ENCODE peak calls at places on chromosome 3, in nine cellular contexts. One of them, this sample, is unnamed.

GRCh38 chr3:42256135-42256819 is 9.7 kb downstream of the CCK start:
- DNase-seq in mesothelial cell of epicardium: no peak
- DNase-seq in neural crest cell: no peak
- DNase-seq in lower lobe of right lung: no peak
- DNase-seq in HFFc6: peak; percentile 36
- DNase-seq in spleen: no peak
- DNase-seq in A673: no peak
- DNase-seq in lung: no peak
- DNase-seq in B cell: no peak
- DNase-seq in this sample: no peak

GRCh38 chr3:145450018-145450682 is 710.8 kb downstream of the PLOD2 start:
- DNase-seq in mesothelial cell of epicardium: no peak
- DNase-seq in neural crest cell: no peak
- DNase-seq in lower lobe of right lung: no peak
- DNase-seq in HFFc6: no peak
- DNase-seq in spleen: no peak
- DNase-seq in A673: no peak
- DNase-seq in lung: no peak
- DNase-seq in B cell: no peak
- DNase-seq in this sample: no peak

GRCh38 chr3:43729707-43730399 is 39.1 kb downstream of the ABHD5 start:
- DNase-seq in mesothelial cell of epicardium: no peak
- DNase-seq in neural crest cell: no peak
- DNase-seq in lower lobe of right lung: no peak
- DNase-seq in HFFc6: no peak
- DNase-seq in spleen: no peak
- DNase-seq in A673: no peak
- DNase-seq in lung: peak; percentile 51
- DNase-seq in B cell: no peak
- DNase-seq in this sample: no peak

GRCh38 chr3:64815691-64816225 is 128.0 kb upstream of the ADAMTS9 start:
- DNase-seq in mesothelial cell of epicardium: no peak
- DNase-seq in neural crest cell: no peak
- DNase-seq in lower lobe of right lung: no peak
- DNase-seq in HFFc6: no peak
- DNase-seq in spleen: no peak
- DNase-seq in A673: no peak
- DNase-seq in lung: no peak
- DNase-seq in B cell: no peak
- DNase-seq in this sample: no peak

GRCh38 chr3:128549283-128550112 is 56.5 kb upstream of the GATA2 start:
- DNase-seq in mesothelial cell of epicardium: peak; percentile 70
- DNase-seq in neural crest cell: no peak
- DNase-seq in lower lobe of right lung: peak; percentile 66
- DNase-seq in HFFc6: peak; percentile 37
- DNase-seq in spleen: no peak
- DNase-seq in A673: peak; percentile 22
- DNase-seq in lung: peak; percentile 65
- DNase-seq in B cell: no peak
- DNase-seq in this sample: no peak

GRCh38 chr3:54374214-54374855 is 252.0 kb downstream of the CACNA2D3 start:
- DNase-seq in mesothelial cell of epicardium: no peak
- DNase-seq in neural crest cell: peak; percentile 3
- DNase-seq in lower lobe of right lung: no peak
- DNase-seq in HFFc6: no peak
- DNase-seq in spleen: no peak
- DNase-seq in A673: no peak
- DNase-seq in lung: no peak
- DNase-seq in B cell: no peak
- DNase-seq in this sample: no peak

GRCh38 chr3:49880581-49881328 is 11.0 kb upstream of the CAMKV start:
- DNase-seq in mesothelial cell of epicardium: no peak
- DNase-seq in neural crest cell: peak; percentile 76
- DNase-seq in lower lobe of right lung: no peak
- DNase-seq in HFFc6: no peak
- DNase-seq in spleen: no peak
- DNase-seq in A673: no peak
- DNase-seq in lung: no peak
- DNase-seq in B cell: no peak
- DNase-seq in this sample: no peak

GRCh38 chr3:79086514-79086913 is 681.3 kb downstream of the ROBO1 start:
- DNase-seq in mesothelial cell of epicardium: peak; percentile 51
- DNase-seq in neural crest cell: peak; percentile 58
- DNase-seq in lower lobe of right lung: no peak
- DNase-seq in HFFc6: peak; percentile 44
- DNase-seq in spleen: no peak
- DNase-seq in A673: peak; percentile 72
- DNase-seq in lung: peak; percentile 30
- DNase-seq in B cell: peak; percentile 3
- DNase-seq in this sample: no peak

DNA sequence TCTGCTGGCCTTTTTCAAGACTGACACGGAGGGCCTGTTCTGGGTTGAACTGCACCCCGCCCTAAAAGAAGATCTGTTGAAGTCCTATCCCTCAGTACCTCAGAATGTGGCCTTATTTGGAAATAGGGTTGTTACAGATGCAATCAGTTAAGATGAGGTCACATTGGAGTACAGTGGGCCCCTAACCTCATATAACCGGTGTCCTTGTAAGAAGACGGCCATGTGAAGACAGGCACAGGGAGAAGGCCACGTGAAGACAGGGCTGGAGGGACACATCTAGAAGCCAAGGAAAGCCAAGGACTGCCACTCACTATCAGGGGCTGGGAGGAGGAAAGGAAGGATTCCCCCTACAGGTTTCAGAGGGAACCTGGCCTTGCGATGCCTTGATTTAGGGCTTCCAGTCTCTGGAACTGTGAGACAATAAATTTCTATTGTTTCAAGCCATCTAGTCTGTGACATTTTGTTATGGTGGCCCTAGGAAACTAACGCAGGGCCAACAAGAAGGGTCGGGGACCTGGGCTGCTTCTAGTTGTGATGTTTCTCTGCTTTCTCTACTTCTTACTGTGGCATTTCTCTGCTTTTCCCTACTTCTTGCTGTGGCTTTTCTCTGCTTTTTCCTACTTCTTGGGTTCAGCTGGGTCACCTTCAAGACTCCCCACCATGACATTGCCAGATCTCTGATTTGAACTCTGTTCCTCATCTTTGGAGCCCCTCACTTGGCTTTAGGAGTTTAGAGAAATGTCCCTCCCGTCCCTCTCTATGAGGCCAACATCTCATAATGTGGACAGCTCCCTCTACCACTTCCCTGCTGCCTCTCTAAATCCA is 4.8 kb upstream of the CCDC174 start:
- DNase-seq in mesothelial cell of epicardium: no peak
- DNase-seq in neural crest cell: no peak
- DNase-seq in lower lobe of right lung: no peak
- DNase-seq in HFFc6: no peak
- DNase-seq in spleen: no peak
- DNase-seq in A673: no peak
- DNase-seq in lung: no peak
- DNase-seq in B cell: no peak
- DNase-seq in this sample: no peak
- TF ChIP-seq CTCF in mesothelial cell of epicardium: no peak
- TF ChIP-seq CTCF in neural crest cell: peak; percentile 22
- TF ChIP-seq CTCF in lower lobe of right lung: no peak
- TF ChIP-seq CTCF in HFFc6: peak; percentile 36
- TF ChIP-seq CTCF in spleen: no peak
- TF ChIP-seq CTCF in A673: no peak
- TF ChIP-seq CTCF in lung: no peak
- TF ChIP-seq CTCF in B cell: no peak
- TF ChIP-seq CTCF in this sample: no peak

GRCh38 chr3:112302881-112303761 is 9.1 kb upstream of the SLC9C1 start:
- DNase-seq in mesothelial cell of epicardium: no peak
- DNase-seq in neural crest cell: peak; percentile 38
- DNase-seq in lower lobe of right lung: no peak
- DNase-seq in HFFc6: no peak
- DNase-seq in spleen: no peak
- DNase-seq in A673: peak; percentile 52
- DNase-seq in lung: no peak
- DNase-seq in B cell: no peak
- DNase-seq in this sample: no peak

GRCh38 chr3:112302061-112302830 is 8.2 kb upstream of the SLC9C1 start:
- DNase-seq in mesothelial cell of epicardium: peak; percentile 55
- DNase-seq in neural crest cell: peak; percentile 26
- DNase-seq in lower lobe of right lung: no peak
- DNase-seq in HFFc6: no peak
- DNase-seq in spleen: no peak
- DNase-seq in A673: peak; percentile 22
- DNase-seq in lung: no peak
- DNase-seq in B cell: no peak
- DNase-seq in this sample: no peak

GRCh38 chr3:112306825-112307224 is 12.8 kb upstream of the SLC9C1 start:
- DNase-seq in mesothelial cell of epicardium: no peak
- DNase-seq in neural crest cell: no peak
- DNase-seq in lower lobe of right lung: no peak
- DNase-seq in HFFc6: no peak
- DNase-seq in spleen: no peak
- DNase-seq in A673: no peak
- DNase-seq in lung: no peak
- DNase-seq in B cell: no peak
- DNase-seq in this sample: no peak

GRCh38 chr3:112303811-112304325 is 9.9 kb upstream of the SLC9C1 start:
- DNase-seq in mesothelial cell of epicardium: no peak
- DNase-seq in neural crest cell: no peak
- DNase-seq in lower lobe of right lung: no peak
- DNase-seq in HFFc6: peak; percentile 3
- DNase-seq in spleen: no peak
- DNase-seq in A673: peak; percentile 39
- DNase-seq in lung: no peak
- DNase-seq in B cell: peak; percentile 68
- DNase-seq in this sample: no peak

DNA sequence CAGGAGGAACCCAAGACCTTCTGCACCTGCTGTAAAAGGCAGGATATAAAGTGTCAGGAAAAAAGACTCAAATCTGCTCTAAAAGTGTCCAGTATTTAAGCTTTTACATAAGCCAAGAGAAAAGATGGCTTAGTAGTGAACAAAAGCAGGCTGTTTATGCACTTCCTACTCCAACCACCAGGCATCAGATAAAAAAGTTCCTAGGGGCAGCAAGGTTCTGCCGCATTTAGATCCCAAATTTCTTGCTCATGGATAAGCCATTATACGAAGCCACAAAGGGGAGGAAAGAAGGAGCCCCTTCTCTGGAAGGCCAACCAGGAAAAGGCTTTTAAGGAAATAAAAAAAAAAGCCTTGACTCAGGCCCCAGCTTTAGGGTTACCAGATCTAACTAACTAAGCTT is 10.6 kb upstream of the SLC9C1 start:
- DNase-seq in mesothelial cell of epicardium: no peak
- DNase-seq in neural crest cell: no peak
- DNase-seq in lower lobe of right lung: no peak
- DNase-seq in HFFc6: peak; percentile 8
- DNase-seq in spleen: no peak
- DNase-seq in A673: no peak
- DNase-seq in lung: no peak
- DNase-seq in B cell: no peak
- DNase-seq in this sample: no peak
- TF ChIP-seq CTCF in mesothelial cell of epicardium: peak; percentile 62
- TF ChIP-seq CTCF in neural crest cell: peak; percentile 56
- TF ChIP-seq CTCF in lower lobe of right lung: no peak
- TF ChIP-seq CTCF in HFFc6: peak; percentile 71
- TF ChIP-seq CTCF in spleen: peak; percentile 32
- TF ChIP-seq CTCF in A673: peak; percentile 25
- TF ChIP-seq CTCF in lung: no peak
- TF ChIP-seq CTCF in B cell: peak; percentile 13
- TF ChIP-seq CTCF in this sample: no peak

DNA sequence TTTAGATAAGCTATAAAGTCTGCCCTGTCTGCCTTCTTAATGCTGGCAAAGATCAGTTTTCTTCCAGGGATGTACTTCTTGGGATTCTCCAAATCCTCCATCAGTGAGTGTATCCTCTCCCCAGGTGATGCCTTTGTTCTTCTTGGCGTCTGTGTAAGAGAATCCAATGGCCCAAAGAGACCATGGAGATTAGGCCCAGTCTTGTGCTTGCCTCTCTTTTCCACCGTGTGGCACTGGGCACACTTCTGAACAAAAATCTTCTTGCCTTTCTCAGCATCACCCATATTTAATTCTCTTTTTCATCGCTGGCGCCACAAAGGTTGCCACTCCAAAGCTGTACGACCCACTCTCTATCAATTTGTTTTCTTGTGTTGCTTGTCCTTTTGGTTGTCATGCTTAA is 32.2 kb upstream of the TAMM41 start:
- DNase-seq in mesothelial cell of epicardium: no peak
- DNase-seq in neural crest cell: no peak
- DNase-seq in lower lobe of right lung: no peak
- DNase-seq in HFFc6: no peak
- DNase-seq in spleen: no peak
- DNase-seq in A673: no peak
- DNase-seq in lung: no peak
- DNase-seq in B cell: no peak
- DNase-seq in this sample: no peak
- TF ChIP-seq CTCF in mesothelial cell of epicardium: no peak
- TF ChIP-seq CTCF in neural crest cell: no peak
- TF ChIP-seq CTCF in lower lobe of right lung: no peak
- TF ChIP-seq CTCF in HFFc6: no peak
- TF ChIP-seq CTCF in spleen: no peak
- TF ChIP-seq CTCF in A673: no peak
- TF ChIP-seq CTCF in lung: no peak
- TF ChIP-seq CTCF in B cell: no peak
- TF ChIP-seq CTCF in this sample: no peak

GRCh38 chr3:10974131-10974530 is 18.4 kb upstream of the SLC6A1 start:
- DNase-seq in mesothelial cell of epicardium: no peak
- DNase-seq in neural crest cell: no peak
- DNase-seq in lower lobe of right lung: no peak
- DNase-seq in HFFc6: no peak
- DNase-seq in spleen: peak; percentile 22
- DNase-seq in A673: no peak
- DNase-seq in lung: no peak
- DNase-seq in B cell: no peak
- DNase-seq in this sample: no peak

GRCh38 chr3:10974746-10975375 is 17.7 kb upstream of the SLC6A1 start:
- DNase-seq in mesothelial cell of epicardium: no peak
- DNase-seq in neural crest cell: no peak
- DNase-seq in lower lobe of right lung: no peak
- DNase-seq in HFFc6: no peak
- DNase-seq in spleen: peak; percentile 14
- DNase-seq in A673: no peak
- DNase-seq in lung: no peak
- DNase-seq in B cell: no peak
- DNase-seq in this sample: no peak

GRCh38 chr3:10975695-10976234 is 16.8 kb upstream of the SLC6A1 start:
- DNase-seq in mesothelial cell of epicardium: no peak
- DNase-seq in neural crest cell: no peak
- DNase-seq in lower lobe of right lung: no peak
- DNase-seq in HFFc6: no peak
- DNase-seq in spleen: no peak
- DNase-seq in A673: no peak
- DNase-seq in lung: no peak
- DNase-seq in B cell: no peak
- DNase-seq in this sample: no peak

GRCh38 chr3:10972359-10972758 is 20.2 kb upstream of the SLC6A1 start:
- DNase-seq in mesothelial cell of epicardium: no peak
- DNase-seq in neural crest cell: no peak
- DNase-seq in lower lobe of right lung: no peak
- DNase-seq in HFFc6: no peak
- DNase-seq in spleen: peak; percentile 39
- DNase-seq in A673: no peak
- DNase-seq in lung: no peak
- DNase-seq in B cell: no peak
- DNase-seq in this sample: no peak

DNA sequence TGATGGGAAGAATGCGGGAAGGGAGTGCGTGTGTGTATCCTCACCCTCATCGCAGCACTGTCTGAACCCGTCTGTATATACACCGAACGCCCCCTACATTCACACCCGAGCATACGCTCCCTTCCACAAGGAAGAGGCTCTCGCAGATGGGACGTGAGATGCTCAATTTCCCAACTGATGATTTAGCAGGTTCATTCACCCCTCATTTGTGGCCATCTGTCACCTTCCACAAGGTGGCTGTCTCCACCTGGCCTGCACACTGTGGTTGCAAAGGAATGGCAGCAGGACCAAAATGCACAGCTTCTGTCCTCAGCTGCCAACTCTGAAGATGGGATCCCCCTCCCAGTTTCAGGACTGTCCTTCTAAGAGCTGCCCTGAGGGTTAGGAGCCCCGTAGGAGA is 19.4 kb upstream of the SLC6A1 start:
- DNase-seq in mesothelial cell of epicardium: no peak
- DNase-seq in neural crest cell: no peak
- DNase-seq in lower lobe of right lung: no peak
- DNase-seq in HFFc6: no peak
- DNase-seq in spleen: peak; percentile 36
- DNase-seq in A673: no peak
- DNase-seq in lung: no peak
- DNase-seq in B cell: no peak
- DNase-seq in this sample: no peak
- TF ChIP-seq CTCF in mesothelial cell of epicardium: no peak
- TF ChIP-seq CTCF in neural crest cell: no peak
- TF ChIP-seq CTCF in lower lobe of right lung: no peak
- TF ChIP-seq CTCF in HFFc6: no peak
- TF ChIP-seq CTCF in spleen: no peak
- TF ChIP-seq CTCF in A673: no peak
- TF ChIP-seq CTCF in lung: no peak
- TF ChIP-seq CTCF in B cell: no peak
- TF ChIP-seq CTCF in this sample: no peak